ENCODE peak calls at places on chromosomes 3 and 15, in four cellular contexts. One of them, this sample, is unnamed.

GRCh38 chr15:99253381-99254090 is 2.3 kb downstream of the LRRC28 start:
- DNase-seq in K562: no peak
- DNase-seq in GM12878: no peak
- DNase-seq in HL-60: no peak
- DNase-seq in this sample: no peak

GRCh38 chr3:125317761-125318496 is 57.2 kb downstream of the ZNF148 start:
- DNase-seq in K562: no peak
- DNase-seq in GM12878: no peak
- DNase-seq in HL-60: no peak
- DNase-seq in this sample: no peak

GRCh38 chr15:89499156-89499555 is 2.8 kb upstream of the RHCG start:
- DNase-seq in K562: no peak
- DNase-seq in HL-60: no peak
- DNase-seq in GM12878: no peak
- DNase-seq in this sample: no peak

GRCh38 chr3:64617610-64618009 is 70.2 kb downstream of the ADAMTS9 start:
- DNase-seq in GM12878: no peak
- DNase-seq in K562: no peak
- DNase-seq in HL-60: no peak
- DNase-seq in this sample: no peak

GRCh38 chr3:190369701-190370295 is 18.2 kb upstream of the CLDN16 start:
- DNase-seq in K562: no peak
- DNase-seq in GM12878: no peak
- DNase-seq in HL-60: no peak
- DNase-seq in this sample: no peak

GRCh38 chr15:62439543-62440016 is 274.5 kb upstream of the C2CD4B start:
- DNase-seq in K562: no peak
- DNase-seq in GM12878: no peak
- DNase-seq in HL-60: no peak
- DNase-seq in this sample: no peak

GRCh38 chr3:158470944-158471638 is 99.9 kb upstream of the MLF1 start:
- DNase-seq in HL-60: no peak
- DNase-seq in GM12878: no peak
- DNase-seq in K562: no peak
- DNase-seq in this sample: no peak

GRCh38 chr3:135056733-135057310 is 261.8 kb downstream of the EPHB1 start:
- DNase-seq in K562: no peak
- DNase-seq in HL-60: no peak
- DNase-seq in GM12878: no peak
- DNase-seq in this sample: no peak

GRCh38 chr3:19272296-19272695 is 124.0 kb downstream of the KCNH8 start:
- DNase-seq in GM12878: no peak
- DNase-seq in K562: no peak
- DNase-seq in HL-60: no peak
- DNase-seq in this sample: no peak

GRCh38 chr15:58243083-58243482 is 104.9 kb downstream of the AQP9 start:
- DNase-seq in K562: no peak
- DNase-seq in HL-60: no peak
- DNase-seq in GM12878: no peak
- DNase-seq in this sample: no peak

GRCh38 chr3:48460517-48460902 is 14.0 kb downstream of the ATRIP start:
- DNase-seq in GM12878: no peak
- DNase-seq in HL-60: no peak
- DNase-seq in K562: no peak
- DNase-seq in this sample: no peak

GRCh38 chr3:156685198-156685597 is 10.8 kb downstream of the TIPARP start:
- DNase-seq in K562: no peak
- DNase-seq in GM12878: no peak
- DNase-seq in HL-60: no peak
- DNase-seq in this sample: no peak

GRCh38 chr15:70486451-70487379 is 276.6 kb downstream of the UACA start:
- DNase-seq in HL-60: peak
- DNase-seq in K562: no peak
- DNase-seq in GM12878: peak
- DNase-seq in this sample: no peak

GRCh38 chr3:50231581-50231980 is 4.4 kb upstream of the GNAI2 start:
- DNase-seq in GM12878: no peak
- DNase-seq in HL-60: no peak
- DNase-seq in K562: no peak
- DNase-seq in this sample: no peak

GRCh38 chr15:51312754-51313390 is 25.5 kb downstream of the CYP19A1 start:
- DNase-seq in K562: no peak
- DNase-seq in GM12878: no peak
- DNase-seq in HL-60: no peak
- DNase-seq in this sample: no peak

GRCh38 chr3:57727096-57727495 is 29.0 kb upstream of the SLMAP start:
- DNase-seq in HL-60: no peak
- DNase-seq in GM12878: no peak
- DNase-seq in K562: no peak
- DNase-seq in this sample: no peak

GRCh38 chr3:123809597-123809996 is 74.5 kb downstream of the MYLK start:
- DNase-seq in K562: no peak
- DNase-seq in HL-60: no peak
- DNase-seq in GM12878: no peak
- DNase-seq in this sample: no peak

GRCh38 chr3:115401891-115402501 is 221.3 kb upstream of the GAP43 start:
- DNase-seq in K562: no peak
- DNase-seq in GM12878: no peak
- DNase-seq in HL-60: no peak
- DNase-seq in this sample: no peak

GRCh38 chr15:90248760-90249122 is 615 bp upstream of the TTLL13 start:
- DNase-seq in GM12878: no peak
- DNase-seq in HL-60: no peak
- DNase-seq in K562: no peak
- DNase-seq in this sample: no peak

GRCh38 chr3:13119471-13120220 is 46.4 kb upstream of the IQSEC1 start:
- DNase-seq in K562: no peak
- DNase-seq in HL-60: no peak
- DNase-seq in GM12878: no peak
- DNase-seq in this sample: no peak

GRCh38 chr3:149291178-149291577 is 42.3 kb downstream of the TM4SF18 start:
- DNase-seq in HL-60: no peak
- DNase-seq in GM12878: no peak
- DNase-seq in K562: peak
- DNase-seq in this sample: peak

GRCh38 chr3:136982520-136983138 is 24.8 kb downstream of the IL20RB start:
- DNase-seq in GM12878: no peak
- DNase-seq in K562: no peak
- DNase-seq in HL-60: no peak
- DNase-seq in this sample: no peak

GRCh38 chr3:21487520-21487919 is 263.5 kb downstream of the ZNF385D start:
- DNase-seq in HL-60: no peak
- DNase-seq in K562: no peak
- DNase-seq in GM12878: no peak
- DNase-seq in this sample: no peak

GRCh38 chr3:101720851-101721649 is 3.4 kb upstream of the CEP97 start:
- DNase-seq in HL-60: no peak
- DNase-seq in GM12878: no peak
- DNase-seq in K562: no peak
- DNase-seq in this sample: no peak

GRCh38 chr15:44215594-44215993 is 20.5 kb upstream of the FRMD5 start:
- DNase-seq in HL-60: no peak
- DNase-seq in GM12878: no peak
- DNase-seq in K562: no peak
- DNase-seq in this sample: no peak

GRCh38 chr3:184176377-184177330 is 2.0 kb downstream of the AP2M1 start:
- DNase-seq in K562: peak
- DNase-seq in GM12878: no peak
- DNase-seq in HL-60: no peak
- DNase-seq in this sample: no peak

GRCh38 chr15:40291088-40291574 is 8.3 kb upstream of the ANKRD63 start:
- DNase-seq in GM12878: no peak
- DNase-seq in HL-60: no peak
- DNase-seq in K562: peak
- DNase-seq in this sample: no peak

GRCh38 chr15:82793737-82794136 is 12.1 kb downstream of the FSD2 start:
- DNase-seq in K562: no peak
- DNase-seq in GM12878: no peak
- DNase-seq in HL-60: no peak
- DNase-seq in this sample: no peak

GRCh38 chr3:23002846-23003800 is 200.0 kb upstream of the UBE2E2 start:
- DNase-seq in HL-60: no peak
- DNase-seq in K562: no peak
- DNase-seq in GM12878: no peak
- DNase-seq in this sample: no peak

GRCh38 chr3:53084310-53085001 is 38.6 kb upstream of the SFMBT1 start:
- DNase-seq in HL-60: no peak
- DNase-seq in GM12878: no peak
- DNase-seq in K562: peak
- DNase-seq in this sample: no peak

GRCh38 chr3:134282659-134283047 is 32.0 kb upstream of the RYK start:
- DNase-seq in K562: no peak
- DNase-seq in GM12878: no peak
- DNase-seq in HL-60: no peak
- DNase-seq in this sample: no peak

GRCh38 chr3:154324919-154325318 is 632 bp upstream of the DHX36 start:
- DNase-seq in GM12878: no peak
- DNase-seq in K562: no peak
- DNase-seq in HL-60: no peak
- DNase-seq in this sample: no peak

DNA sequence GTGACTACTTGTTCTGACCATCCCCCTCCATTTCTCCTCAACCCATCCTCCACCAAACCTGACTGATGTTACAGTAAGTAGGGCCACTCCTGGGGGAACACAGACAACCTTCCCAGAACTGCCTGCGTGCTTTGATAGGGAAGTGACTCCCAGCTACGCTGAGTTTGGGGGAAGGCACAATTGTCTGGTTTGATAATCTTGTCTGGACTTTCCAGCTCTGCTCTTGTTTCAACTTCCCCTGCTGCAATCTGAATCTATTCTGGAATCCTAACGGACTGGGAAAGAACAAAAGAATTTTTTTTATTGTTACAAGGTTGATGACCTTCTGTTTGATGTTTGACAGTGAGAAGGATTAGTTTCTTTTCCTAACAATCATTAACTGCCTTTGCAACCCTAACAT is 895.6 kb downstream of the ROBO1 start:
- DNase-seq in GM12878: no peak
- DNase-seq in K562: no peak
- DNase-seq in HL-60: no peak
- DNase-seq in this sample: no peak
- TF ChIP-seq SPI1 in GM12878: peak
- TF ChIP-seq SPI1 in K562: no peak
- TF ChIP-seq SPI1 in HL-60: no peak
- TF ChIP-seq SPI1 in this sample: peak

GRCh38 chr3:147119346-147119745 is 287.0 kb downstream of the ZIC4 start:
- DNase-seq in K562: no peak
- DNase-seq in HL-60: no peak
- DNase-seq in GM12878: no peak
- DNase-seq in this sample: no peak
- TF ChIP-seq SPI1 in K562: no peak
- TF ChIP-seq SPI1 in HL-60: no peak
- TF ChIP-seq SPI1 in GM12878: no peak
- TF ChIP-seq SPI1 in this sample: no peak

DNA sequence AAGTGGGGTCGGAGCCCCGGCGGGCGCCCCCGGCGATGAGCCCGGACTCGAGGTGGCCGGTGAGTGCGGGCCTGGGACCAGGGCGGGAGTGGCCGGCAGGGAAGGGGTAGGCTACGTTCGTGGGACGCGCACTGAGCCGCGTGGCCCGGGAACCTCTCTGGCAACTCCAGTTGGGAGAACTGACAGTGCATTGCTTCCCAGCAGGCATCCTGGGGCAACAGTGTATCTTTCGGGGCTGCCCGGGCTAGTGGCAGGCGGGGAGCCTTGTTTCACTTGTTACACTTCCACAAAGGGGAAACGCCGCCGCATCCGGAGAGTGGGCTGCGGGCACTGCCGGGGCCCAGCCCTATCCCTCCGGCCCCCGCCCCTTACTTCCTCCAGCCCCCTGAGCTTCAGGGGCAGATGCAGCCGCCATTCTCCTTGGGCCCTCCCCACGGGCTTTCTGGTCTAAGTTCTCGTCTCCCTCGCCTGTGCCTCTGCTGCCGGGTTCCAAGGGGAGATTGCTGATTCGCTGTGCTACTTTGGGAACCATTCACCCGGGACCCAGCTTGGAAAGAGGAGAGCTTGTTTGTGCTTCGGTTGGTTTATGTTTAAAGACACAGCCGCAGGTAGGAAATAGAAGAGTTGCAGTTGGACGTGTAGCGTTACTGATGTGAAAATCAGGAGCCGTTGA is 681 bp downstream of the BRPF1 start:
- DNase-seq in GM12878: no peak
- DNase-seq in HL-60: no peak
- DNase-seq in K562: peak
- DNase-seq in this sample: peak
- TF ChIP-seq SPI1 in GM12878: no peak
- TF ChIP-seq SPI1 in HL-60: no peak
- TF ChIP-seq SPI1 in K562: peak
- TF ChIP-seq SPI1 in this sample: no peak

GRCh38 chr15:74417230-74417629 is 16.5 kb downstream of the SEMA7A start:
- DNase-seq in GM12878: no peak
- DNase-seq in HL-60: no peak
- DNase-seq in K562: no peak
- DNase-seq in this sample: no peak

GRCh38 chr15:74417670-74418069 is 16.1 kb downstream of the SEMA7A start:
- DNase-seq in K562: no peak
- DNase-seq in HL-60: no peak
- DNase-seq in GM12878: no peak
- DNase-seq in this sample: no peak

GRCh38 chr15:74414081-74414580 is 19.6 kb downstream of the SEMA7A start:
- DNase-seq in HL-60: no peak
- DNase-seq in K562: no peak
- DNase-seq in GM12878: no peak
- DNase-seq in this sample: no peak

GRCh38 chr15:74414603-74415338 is 19.0 kb downstream of the SEMA7A start:
- DNase-seq in K562: no peak
- DNase-seq in HL-60: no peak
- DNase-seq in GM12878: no peak
- DNase-seq in this sample: no peak

DNA sequence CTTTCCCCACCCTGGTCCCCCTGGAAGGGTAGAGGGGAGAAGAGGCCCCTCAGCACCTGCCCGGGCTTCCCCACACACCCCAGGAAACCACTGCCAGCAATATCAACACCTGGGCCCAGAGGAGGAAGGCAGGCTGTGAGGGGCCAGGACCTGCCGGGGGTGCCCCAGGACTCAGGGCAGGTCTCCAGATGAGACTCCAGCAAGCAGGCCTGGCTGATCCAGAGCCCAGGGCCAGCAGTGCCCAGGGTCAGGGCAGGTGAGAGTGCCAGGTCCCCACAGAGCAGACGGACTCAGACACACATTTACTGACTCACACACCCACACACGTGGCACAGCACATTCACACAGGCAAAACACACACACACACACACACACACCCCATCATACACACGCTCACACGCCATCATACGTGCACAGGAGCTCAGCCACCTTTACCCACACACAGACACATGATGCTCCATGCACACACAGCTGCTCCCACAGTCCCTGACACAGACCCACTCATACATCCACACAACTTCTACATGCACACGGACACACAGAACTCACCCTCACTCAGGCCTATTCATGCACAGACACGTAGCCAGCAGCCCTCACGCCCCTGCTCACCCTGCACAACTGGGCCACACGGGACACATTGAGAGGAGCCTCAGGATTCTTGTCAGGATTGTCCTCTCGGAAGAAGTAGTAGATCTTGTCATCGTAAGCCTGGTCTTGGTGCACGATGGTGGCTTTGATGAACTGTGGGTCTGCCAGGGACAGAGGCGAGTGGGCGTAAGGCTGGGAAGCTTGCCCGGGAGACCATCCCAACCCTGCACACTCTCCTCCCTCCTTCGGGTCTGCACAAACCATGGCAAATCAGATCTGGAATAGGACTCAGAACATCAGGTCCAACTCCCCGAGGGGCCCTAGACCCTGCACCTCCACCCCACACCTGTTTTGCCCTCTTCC is 17.5 kb downstream of the SEMA7A start:
- DNase-seq in HL-60: no peak
- DNase-seq in GM12878: no peak
- DNase-seq in K562: no peak
- DNase-seq in this sample: no peak
- TF ChIP-seq SPI1 in HL-60: no peak
- TF ChIP-seq SPI1 in GM12878: no peak
- TF ChIP-seq SPI1 in K562: no peak
- TF ChIP-seq SPI1 in this sample: no peak

This sample was measured in GM12891.